ENCODE peak calls at places on chromosomes 5 and 9, in ten cellular contexts. D is substantia nigra; Z is hippocampal formation; L is retina; A is stimulated activated CD8-positive, alpha-beta memory T cell treated with anti-CD3 and anti-CD28 coated beads, Interleukin-15, amount 100 ng/mL, for 4 hours; S is Right ventricle myocardium inferior; U is natural killer cell treated with Interleukin-12 subunit alpha and Interleukin-12 subunit beta and Interleukin-15 and Interleukin-18, amount 100 ng/mL, for 72 hours; E is NCI-H774; K is activated CD4-positive, alpha-beta T cell treated with anti-CD3 and anti-CD28 coated beads, Interleukin-2, amount 50 U/mL, for 1 hour; W is NCI-H1417. H is an unnamed sample.
A peak's percentile ranks its signal among the peaks of the same experiment; 100 is the strongest.

GRCh38 chr5:142810891-142811290 is 40.7 kb downstream of the ARHGAP26 start:
- DNase-seq in W (no peak), S (no peak), U (no peak), D (no peak), Z (peak; percentile 35), A (no peak), L (no peak), K (no peak), E (no peak), H (no peak)

GRCh38 chr9:2109066-2109650 is 94.0 kb downstream of the SMARCA2 start:
- DNase-seq in W (no peak), K (no peak), Z (no peak), A (no peak), S (no peak), U (no peak), E (no peak), L (no peak), D (no peak), H (no peak)

GRCh38 chr5:158434749-158435148 is 575.8 kb upstream of the CLINT1 start:
- DNase-seq in U (no peak), S (no peak), Z (no peak), D (no peak), E (no peak), K (no peak), L (no peak), A (no peak), W (no peak), H (no peak)

GRCh38 chr9:90706230-90706629 is 63.6 kb upstream of the DIRAS2 start:
- DNase-seq in D (no peak), W (no peak), Z (no peak), S (no peak), E (no peak), K (no peak), L (no peak), U (no peak), A (no peak), H (no peak)

GRCh38 chr5:65556718-65557117 is 6.2 kb downstream of the CENPK start:
- DNase-seq in S (no peak), A (no peak), E (no peak), L (no peak), D (no peak), W (no peak), U (no peak), Z (no peak), K (no peak), H (no peak)

GRCh38 chr5:153445875-153446567 is 44.4 kb upstream of the GRIA1 start:
- DNase-seq in L (no peak), K (no peak), D (no peak), A (no peak), E (peak; percentile 34), Z (no peak), U (no peak), W (peak; percentile 66), S (no peak), H (peak; percentile 80)

GRCh38 chr5:126659805-126660483 is 59.2 kb downstream of the PHAX start:
- DNase-seq in K (no peak), W (no peak), L (no peak), E (no peak), D (no peak), S (no peak), U (no peak), Z (no peak), A (no peak), H (no peak)

GRCh38 chr5:158135682-158136176 is 276.8 kb upstream of the CLINT1 start:
- DNase-seq in S (no peak), U (no peak), E (no peak), K (no peak), Z (no peak), W (peak; percentile 72), A (no peak), L (peak; percentile 75), D (no peak), H (peak; percentile 63)

GRCh38 chr5:103867857-103868598 is 305.4 kb upstream of the NUDT12 start:
- DNase-seq in D (no peak), E (peak; percentile 30), S (no peak), Z (no peak), W (no peak), U (no peak), K (no peak), L (no peak), A (no peak), H (no peak)

GRCh38 chr9:28032178-28032532 is 458.9 kb upstream of the C9orf72 start:
- DNase-seq in E (no peak), L (peak; percentile 16), W (peak; percentile 0), K (no peak), A (no peak), S (no peak), U (no peak), D (no peak), Z (no peak), H (no peak)

GRCh38 chr5:43073597-43074546 is 33.8 kb upstream of the ANXA2R start:
- DNase-seq in U (no peak), L (no peak), W (peak; percentile 35), S (no peak), Z (no peak), E (peak; percentile 27), D (no peak), A (no peak), K (peak; percentile 36), H (peak; percentile 21)

GRCh38 chr5:55331321-55331720 is 23.5 kb downstream of the MTREX start:
- DNase-seq in U (no peak), S (no peak), D (no peak), E (no peak), A (no peak), Z (no peak), K (no peak), W (no peak), L (no peak), H (no peak)

GRCh38 chr9:76534031-76534430 is 75.0 kb downstream of the GCNT1 start:
- DNase-seq in K (no peak), D (no peak), W (no peak), U (no peak), L (no peak), A (no peak), Z (no peak), E (no peak), S (no peak), H (no peak)

GRCh38 chr9:75914936-75915335 is 24.5 kb downstream of the PCSK5 start:
- DNase-seq in U (no peak), E (no peak), A (no peak), L (no peak), S (no peak), W (no peak), K (no peak), Z (no peak), D (no peak), H (no peak)

GRCh38 chr5:101153526-101153925 is 250.4 kb upstream of the ST8SIA4 start:
- DNase-seq in K (no peak), W (no peak), D (no peak), U (no peak), L (no peak), S (no peak), A (no peak), Z (no peak), E (no peak), H (no peak)